ENCODE peak calls at places on chromosomes 2 and 18, in ten cellular contexts. Z is body of pancreas, A is adrenal gland, M is IMR-90, G is H9, L is mucosa of descending colon, I is heart right ventricle, T is tibial artery, P is Peyer's patch, F is BE2C. E is an unnamed sample.

GRCh38 chr2:100130595-100131391 is 11.6 kb downstream of the AFF3 start:
- DNase-seq in A (no peak), T (no peak), Z (no peak), F (no peak), P (no peak), M (no peak), L (no peak), G (no peak), I (no peak), E (no peak)

GRCh38 chr18:44771957-44772917 is 91.5 kb downstream of the SETBP1 start:
- DNase-seq in T (no peak), I (peak; percentile 15), A (no peak), L (peak; percentile 63), F (no peak), G (no peak), P (peak; percentile 56), Z (peak; percentile 19), M (no peak), E (no peak)

GRCh38 chr2:38709515-38710194 is 41.5 kb downstream of the SRSF7 start:
- DNase-seq in L (no peak), Z (no peak), P (no peak), M (no peak), T (peak; percentile 12), G (no peak), I (no peak), A (no peak), F (no peak), E (no peak)

GRCh38 chr18:59311631-59312030 is 6.8 kb downstream of the CPLX4 start:
- DNase-seq in I (no peak), T (no peak), A (no peak), L (no peak), M (peak; percentile 27), P (no peak), Z (no peak), F (no peak), G (no peak), E (no peak)

GRCh38 chr2:209114588-209114987 is 309.3 kb upstream of the MAP2 start:
- DNase-seq in I (no peak), L (no peak), G (no peak), A (no peak), T (no peak), Z (no peak), F (no peak), P (no peak), M (no peak), E (no peak)

GRCh38 chr18:74929110-74929509 is 279.8 kb downstream of the PTGR3 start:
- DNase-seq in L (no peak), G (no peak), T (no peak), I (peak; percentile 17), F (peak; percentile 39), M (no peak), P (no peak), Z (peak; percentile 66), A (peak; percentile 91), E (no peak)

GRCh38 chr2:55500025-55500424 is 19.5 kb upstream of the CFAP36 start:
- DNase-seq in P (no peak), T (no peak), G (no peak), M (peak; percentile 74), F (no peak), A (no peak), L (no peak), I (no peak), Z (no peak), E (no peak)

GRCh38 chr2:175396696-175397095 is 215.2 kb upstream of the ATP5MC3 start:
- DNase-seq in I (no peak), A (no peak), M (no peak), L (no peak), G (no peak), F (peak; percentile 22), T (no peak), Z (no peak), P (no peak), E (peak; percentile 51)

GRCh38 chr18:76390452-76391035 is 104.5 kb downstream of the ZNF516 start:
- DNase-seq in I (no peak), T (peak; percentile 62), L (peak; percentile 27), G (no peak), P (no peak), Z (no peak), M (no peak), A (peak; percentile 27), F (no peak), E (no peak)

GRCh38 chr2:21317131-21317530 is 193.4 kb downstream of the TDRD15 start:
- DNase-seq in A (peak; percentile 75), P (no peak), L (peak; percentile 85), T (peak; percentile 71), I (peak; percentile 3), F (peak; percentile 73), G (peak; percentile 62), Z (peak; percentile 72), M (peak; percentile 8), E (peak; percentile 51)

GRCh38 chr18:49030692-49031443 is 80.1 kb upstream of the SMAD7 start:
- DNase-seq in F (no peak), L (no peak), Z (no peak), A (no peak), I (no peak), M (no peak), G (no peak), T (peak; percentile 55), P (no peak), E (no peak)

DNA sequence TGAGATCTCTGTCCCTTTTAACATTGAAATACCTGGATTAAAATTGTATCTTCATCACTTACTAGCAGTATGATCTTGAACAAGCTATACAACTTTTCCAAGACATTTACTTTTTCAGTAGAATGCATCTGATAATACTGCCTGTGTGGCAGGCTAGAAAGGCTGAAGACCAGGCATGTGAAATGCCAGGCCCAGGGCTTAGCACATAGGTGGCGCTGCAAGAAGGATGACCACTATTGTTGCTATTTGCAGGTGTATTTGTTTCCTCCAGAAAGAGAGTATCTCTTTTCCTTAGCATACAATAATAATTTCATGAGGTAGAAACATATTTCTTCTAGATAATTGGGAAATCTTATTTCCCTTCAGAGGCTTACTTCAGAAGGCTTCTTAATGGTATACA is 331.3 kb downstream of the THSD7B start:
- DNase-seq in Z (no peak), T (no peak), L (no peak), I (no peak), F (no peak), A (no peak), M (no peak), G (peak; percentile 37), P (no peak), E (no peak)
- TF ChIP-seq CTCF in Z (no peak), T (no peak), L (no peak), I (no peak), F (no peak), A (no peak), M (no peak), G (peak; percentile 75), P (no peak), E (no peak)

GRCh38 chr2:223269386-223269785 is 217.4 kb downstream of the KCNE4 start:
- DNase-seq in M (no peak), F (no peak), G (no peak), I (no peak), L (no peak), P (no peak), T (no peak), A (no peak), Z (no peak), E (no peak)

GRCh38 chr2:223262946-223263345 is 211.0 kb downstream of the KCNE4 start:
- DNase-seq in G (no peak), M (no peak), A (no peak), P (no peak), T (no peak), L (no peak), Z (no peak), F (no peak), I (no peak), E (peak; percentile 18)

GRCh38 chr2:223270538-223270937 is 218.5 kb downstream of the KCNE4 start:
- DNase-seq in I (no peak), A (no peak), T (no peak), L (no peak), Z (no peak), M (no peak), P (no peak), G (no peak), F (no peak), E (no peak)

GRCh38 chr2:223264541-223265171 is 212.7 kb downstream of the KCNE4 start:
- DNase-seq in I (no peak), G (no peak), T (no peak), Z (no peak), F (no peak), M (no peak), A (no peak), L (no peak), P (no peak), E (no peak)

DNA sequence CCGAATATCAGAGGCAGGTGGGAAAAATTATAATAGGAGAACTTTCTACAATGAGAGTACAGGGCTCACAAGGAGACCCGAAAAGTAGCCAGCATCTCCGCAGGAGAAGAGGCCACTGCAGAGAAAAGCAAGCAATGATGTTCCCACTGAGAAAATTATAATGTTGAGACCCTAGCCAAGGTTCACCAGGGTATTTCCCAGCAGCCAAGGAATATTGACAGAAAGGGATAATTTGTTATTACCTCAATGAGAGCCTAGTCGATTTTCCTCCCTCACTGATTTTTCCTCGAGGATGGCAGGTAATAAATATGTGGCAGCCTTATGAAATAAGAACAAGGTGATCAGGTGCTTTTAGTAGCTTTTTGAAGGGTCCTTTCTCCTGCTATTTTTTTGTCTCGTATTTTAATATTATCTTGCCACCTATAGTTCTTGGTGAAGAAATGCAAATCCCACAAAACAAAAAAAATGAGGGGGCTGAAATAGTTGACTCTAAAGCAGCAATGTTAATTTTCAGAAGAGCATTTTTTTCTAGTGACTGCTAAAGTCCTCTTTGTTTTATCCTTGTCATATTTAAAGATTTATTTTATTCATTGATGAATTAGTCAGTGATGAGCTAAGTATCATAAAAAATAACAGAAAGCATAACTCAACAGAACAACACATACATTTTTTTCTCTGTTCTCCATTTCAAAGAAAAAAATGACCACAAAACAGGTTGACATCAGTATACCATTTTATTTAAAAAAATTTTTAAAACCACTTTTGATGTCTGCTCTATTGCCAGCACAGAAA is 215.4 kb downstream of the KCNE4 start:
- DNase-seq in I (no peak), L (no peak), F (no peak), G (no peak), T (no peak), M (no peak), Z (no peak), P (no peak), A (no peak), E (no peak)
- H3K4me1 ChIP-seq in I (no peaks in the 10 kb centered on the region), L (no peaks in the 10 kb centered on the region), F (peaks cover 11% of the 10 kb centered on the region), G (no peaks in the 10 kb centered on the region), T (no peaks in the 10 kb centered on the region), M (no peaks in the 10 kb centered on the region), Z (no peaks in the 10 kb centered on the region), P (no peaks in the 10 kb centered on the region), A (no peaks in the 10 kb centered on the region), E (no peaks in the 10 kb centered on the region)

GRCh38 chr2:196849895-196850294 is 40.7 kb upstream of the C2orf66 start:
- DNase-seq in F (no peak), M (peak; percentile 45), T (no peak), P (no peak), L (peak; percentile 46), G (no peak), Z (peak; percentile 10), I (no peak), A (peak; percentile 35), E (peak; percentile 54)
- TF ChIP-seq CTCF in F (no peak), M (peak; percentile 48), T (no peak), P (peak; percentile 17), L (no peak), G (peak; percentile 32), Z (peak; percentile 42), I (no peak), A (no peak), E (peak; percentile 60)

GRCh38 chr2:224561234-224562005 is 23.7 kb downstream of the CUL3 start:
- DNase-seq in G (no peak), I (no peak), P (no peak), F (no peak), L (no peak), Z (no peak), M (peak; percentile 41), A (no peak), T (no peak), E (no peak)
- H3K4me1 ChIP-seq in G (peaks cover 3% of the 10 kb centered on the region), I (peaks cover 49% of the 10 kb centered on the region), P (no peaks in the 10 kb centered on the region), F (no peaks in the 10 kb centered on the region), L (peaks cover 2% of the 10 kb centered on the region), Z (peaks cover 20% of the 10 kb centered on the region), M (peaks cover 6% of the 10 kb centered on the region), A (no peaks in the 10 kb centered on the region), T (peaks cover 21% of the 10 kb centered on the region), E (peaks cover 4% of the 10 kb centered on the region)

E was measured in A673.